ENCODE peak calls at places on chromosome 22, in six cellular contexts. N is HCT116, L is H1, K is GM12878, Q is HepG2, U is NT2/D1. M is an unnamed sample.

GRCh38 chr22:22141031-22141430 is 103.6 kb upstream of the VPREB1 start:
- DNase-seq in N (no peak), U (no peak), L (no peak), Q (no peak), K (no peak), M (no peak)

GRCh38 chr22:32618461-32619140 is 144.0 kb downstream of the FBXO7 start:
- DNase-seq in K (no peak), N (no peak), Q (no peak), U (no peak), L (no peak), M (no peak)

GRCh38 chr22:45456811-45457210 is 43.3 kb downstream of the RIBC2 start:
- DNase-seq in Q (no peak), K (no peak), L (no peak), N (no peak), U (no peak), M (no peak)

GRCh38 chr22:48832592-48832991 is 995.1 kb downstream of the BRD1 start:
- DNase-seq in K (no peak), N (no peak), Q (no peak), L (no peak), U (no peak), M (peak)

GRCh38 chr22:21687685-21688259 is 22.0 kb downstream of the PPIL2 start:
- DNase-seq in L (no peak), U (no peak), Q (no peak), K (no peak), N (no peak), M (no peak)

GRCh38 chr22:47290706-47291430 is 528.4 kb downstream of the TBC1D22A start:
- DNase-seq in L (no peak), N (no peak), Q (no peak), U (no peak), K (no peak), M (no peak)

GRCh38 chr22:35426801-35427140 is 26.8 kb downstream of the MCM5 start:
- DNase-seq in Q (no peak), K (no peak), L (no peak), U (no peak), N (no peak), M (no peak)

GRCh38 chr22:45296628-45297297 is 12.0 kb downstream of the UPK3A start:
- DNase-seq in N (no peak), L (no peak), U (no peak), Q (no peak), K (no peak), M (no peak)

GRCh38 chr22:36331912-36332622 is 55.7 kb downstream of the MYH9 start:
- DNase-seq in N (no peak), Q (no peak), L (no peak), K (peak), U (no peak), M (no peak)

GRCh38 chr22:21026783-21027692 is 5.3 kb downstream of the SLC7A4 start:
- DNase-seq in K (no peak), Q (no peak), N (no peak), U (no peak), L (no peak), M (no peak)

GRCh38 chr22:41147722-41148121 is 55.3 kb downstream of the EP300 start:
- DNase-seq in Q (no peak), K (no peak), L (no peak), N (no peak), U (no peak), M (no peak)

GRCh38 chr22:17781319-17782031 is 7.2 kb upstream of the BID start:
- DNase-seq in N (no peak), K (peak), U (no peak), L (no peak), Q (peak), M (no peak)

GRCh38 chr22:35835998-35836691 is 118.5 kb downstream of the APOL5 start:
- DNase-seq in U (peak), Q (peak), L (no peak), K (no peak), N (peak), M (peak)

GRCh38 chr22:32565002-32565339 is 90.4 kb downstream of the FBXO7 start:
- DNase-seq in N (no peak), U (no peak), K (no peak), L (no peak), Q (no peak), M (no peak)

GRCh38 chr22:17727244-17727892 is 46.9 kb downstream of the BID start:
- DNase-seq in Q (no peak), K (no peak), U (no peak), L (no peak), N (no peak), M (no peak)

GRCh38 chr22:18044548-18045271 is 20.3 kb upstream of the MICAL3 start:
- DNase-seq in Q (peak), L (no peak), U (no peak), N (no peak), K (no peak), M (no peak)

GRCh38 chr22:23243006-23243573 is 62.8 kb downstream of the BCR start:
- DNase-seq in N (no peak), L (peak), K (peak), Q (no peak), U (peak), M (peak)

DNA sequence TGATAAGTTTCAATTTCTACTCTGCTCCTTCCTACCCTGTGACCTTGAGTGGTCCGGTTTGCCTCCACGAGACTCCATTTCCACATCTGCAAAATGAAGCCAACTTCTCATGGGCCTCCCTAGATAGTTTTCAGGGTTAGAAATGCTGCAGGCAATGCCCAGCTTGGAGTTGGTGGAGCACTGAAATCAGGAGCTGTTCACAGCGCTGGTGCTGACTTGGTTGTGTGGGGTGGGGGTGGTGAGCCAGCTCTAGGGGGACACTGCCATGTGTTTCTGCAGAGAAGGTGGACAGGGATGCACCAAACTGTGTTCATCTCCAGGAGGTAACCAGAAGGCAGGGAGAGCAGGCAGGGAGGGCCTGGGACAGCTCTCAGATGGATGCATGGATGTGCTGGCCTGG is 37.0 kb downstream of the SGSM1 start:
- DNase-seq in N (no peak), U (no peak), K (no peak), Q (no peak), L (no peak), M (no peak)
- TF ChIP-seq ZNF274 in N (no peak), U (no peak), K (no peak), Q (no peak), L (no peak), M (no peak)

GRCh38 chr22:37680191-37680851 is 4.9 kb downstream of the LGALS1 start:
- DNase-seq in N (no peak), K (no peak), Q (no peak), L (no peak), U (no peak), M (no peak)
- TF ChIP-seq ZNF274 in N (no peak), K (no peak), Q (no peak), L (no peak), U (no peak), M (no peak)

DNA sequence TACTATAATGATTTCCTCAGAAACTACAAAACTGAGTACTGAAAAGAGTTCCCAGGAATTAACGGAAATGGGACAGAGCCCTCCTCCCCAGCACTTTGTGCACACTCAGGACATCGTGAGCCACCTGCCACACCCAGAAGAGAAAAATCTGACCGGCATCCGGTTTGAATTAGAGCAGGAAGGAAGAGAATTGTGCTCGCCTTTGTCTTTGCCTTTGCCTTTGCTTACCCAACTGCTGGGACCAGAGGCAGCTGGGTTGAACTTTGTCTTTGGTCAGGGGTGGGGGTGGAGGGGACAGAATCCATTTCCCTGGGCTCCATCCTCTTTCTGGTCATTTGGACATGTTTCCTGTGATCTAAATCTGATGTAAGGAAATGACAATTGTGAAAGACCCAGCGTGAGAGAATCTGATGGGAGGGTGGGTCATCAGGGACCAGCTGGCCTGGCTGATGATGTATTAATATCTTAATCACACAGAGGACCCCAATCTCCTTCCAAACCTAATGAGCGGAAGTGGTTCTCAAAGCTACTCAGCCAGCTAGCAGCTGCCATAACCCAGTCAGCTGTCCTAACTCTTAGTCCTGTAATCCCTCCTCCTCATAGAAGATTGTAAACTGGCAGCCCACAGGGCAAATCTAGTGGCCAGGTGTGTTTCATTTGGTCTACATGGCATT is 1.1 kb upstream of the LIMK2 start:
- DNase-seq in U (no peak), Q (peak), N (no peak), L (no peak), K (no peak), M (no peak)
- TF ChIP-seq ZNF274 in U (no peak), Q (no peak), N (no peak), L (no peak), K (no peak), M (no peak)

DNA sequence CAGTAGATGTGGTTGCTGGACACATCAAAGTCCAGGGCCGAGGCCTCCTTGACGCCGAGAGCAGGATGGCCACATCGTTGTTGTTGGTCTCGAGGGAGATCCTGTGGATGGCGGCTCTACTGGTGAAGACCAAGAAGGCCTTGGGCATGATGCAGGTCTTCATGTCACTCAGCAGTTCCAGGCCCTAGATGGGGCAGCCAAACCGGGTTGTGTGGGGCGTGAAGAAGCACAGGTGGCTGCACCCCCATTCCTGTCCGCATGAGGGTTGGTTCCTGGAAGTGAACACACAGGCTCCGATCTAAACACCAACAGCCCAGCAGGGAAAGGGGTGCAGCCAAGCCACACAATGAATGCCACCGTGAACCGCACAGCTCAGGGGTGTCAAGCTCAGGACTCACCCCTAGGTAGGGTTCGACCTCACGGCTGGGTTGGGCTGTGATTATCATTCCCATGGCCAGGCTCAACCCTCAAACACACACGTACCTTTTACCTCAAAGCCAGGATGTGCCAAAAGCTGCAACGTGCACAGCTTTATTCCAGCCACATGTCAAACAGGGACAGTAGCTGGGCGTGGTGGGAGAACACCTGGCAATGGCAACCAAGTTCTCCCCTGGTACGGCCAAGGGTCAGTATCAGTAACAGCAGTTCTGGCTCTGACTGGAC is 132.3 kb downstream of the CRYBB2 start:
- DNase-seq in L (no peak), K (no peak), Q (no peak), U (no peak), N (no peak), M (no peak)
- TF ChIP-seq ZNF274 in L (no peak), K (no peak), Q (no peak), U (no peak), N (no peak), M (no peak)

GRCh38 chr22:39280250-39280649 is 35.5 kb upstream of the PDGFB start:
- DNase-seq in Q (no peak), U (no peak), N (no peak), L (no peak), K (no peak), M (no peak)
- TF ChIP-seq ZNF274 in Q (no peak), U (no peak), N (no peak), L (no peak), K (no peak), M (no peak)

DNA sequence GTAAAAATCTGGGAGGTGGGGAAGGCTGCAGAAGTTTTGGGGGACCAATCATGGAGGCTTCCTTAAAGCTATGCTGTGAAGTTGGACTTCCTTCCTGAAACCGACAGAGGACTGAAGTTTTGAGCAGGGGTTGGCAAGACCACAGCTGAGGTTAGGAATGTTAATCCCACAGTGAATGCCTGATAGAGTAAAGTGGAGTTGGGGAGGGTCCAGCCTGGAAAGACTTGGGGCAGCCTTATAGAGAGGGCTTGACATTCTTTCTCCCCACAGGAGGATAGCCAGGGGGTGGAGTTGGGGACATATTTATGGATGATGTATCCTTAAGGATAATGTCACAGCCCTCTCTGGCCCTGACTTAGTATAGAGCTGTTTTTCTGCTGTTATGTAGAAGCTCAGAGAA is 317.5 kb downstream of the MIAT start:
- DNase-seq in Q (no peak), K (no peak), L (no peak), N (no peak), U (no peak), M (no peak)
- TF ChIP-seq ZNF274 in Q (no peak), K (no peak), L (no peak), N (no peak), U (no peak), M (no peak)

GRCh38 chr22:44192811-44193536 is 12.2 kb downstream of the PARVG start:
- DNase-seq in L (no peak), U (no peak), K (no peak), Q (no peak), N (no peak), M (no peak)
- TF ChIP-seq ZNF274 in L (no peak), U (no peak), K (no peak), Q (no peak), N (no peak), M (no peak)

GRCh38 chr22:37976547-37976946 is 7.8 kb downstream of the SOX10 start:
- DNase-seq in K (no peak), N (no peak), U (no peak), L (no peak), Q (no peak), M (no peak)

GRCh38 chr22:37982938-37983859 is 1.2 kb downstream of the SOX10 start:
- DNase-seq in Q (no peak), K (no peak), N (no peak), U (no peak), L (no peak), M (peak)

GRCh38 chr22:37981282-37982011 is 2.9 kb downstream of the SOX10 start:
- DNase-seq in N (no peak), Q (peak), U (no peak), L (no peak), K (no peak), M (no peak)

GRCh38 chr22:37982151-37982838 is 2.1 kb downstream of the SOX10 start:
- DNase-seq in L (no peak), K (no peak), N (no peak), U (no peak), Q (no peak), M (no peak)

GRCh38 chr22:37979782-37980181 is 4.6 kb downstream of the SOX10 start:
- DNase-seq in Q (no peak), U (no peak), L (no peak), N (no peak), K (no peak), M (no peak)
- TF ChIP-seq ZNF274 in Q (no peak), U (no peak), L (no peak), N (no peak), K (no peak), M (no peak)

M was measured in K562.